ENCODE peak calls at places on chromosomes 11 and 22, in six cellular contexts. G, T, U, E, O and F are unnamed samples.

GRCh38 chr22:45722006-45722405 is 50.4 kb downstream of the ATXN10 start:
- DNase-seq in G (no peak), T (no peak), U (no peak), E (no peak), O (no peak), F (no peak)

GRCh38 chr11:57116654-57117053 is 65.1 kb upstream of the LRRC55 start:
- DNase-seq in G (no peak), T (no peak), U (peak), E (peak), O (no peak), F (no peak)

GRCh38 chr22:31891366-31892079 is 52.8 kb upstream of the YWHAH start:
- DNase-seq in G (no peak), T (no peak), U (no peak), E (no peak), O (no peak), F (no peak)

GRCh38 chr11:47524200-47524874 is 28.6 kb downstream of the CELF1 start:
- DNase-seq in G (no peak), T (no peak), U (no peak), E (peak), O (peak), F (no peak)

GRCh38 chr11:47355283-47356128 is 3.0 kb upstream of the MYBPC3 start:
- DNase-seq in G (peak), T (peak), U (peak), E (peak), O (peak), F (peak)

GRCh38 chr11:47641585-47642098 is 717 bp downstream of the MTCH2 start:
- DNase-seq in G (no peak), T (no peak), U (no peak), E (peak), O (no peak), F (no peak)

GRCh38 chr11:133819114-133819513 is 26.2 kb downstream of the SPATA19 start:
- DNase-seq in G (no peak), T (no peak), U (no peak), E (no peak), O (no peak), F (no peak)

GRCh38 chr22:22241554-22241898 is 3.1 kb upstream of the VPREB1 start:
- DNase-seq in G (no peak), T (no peak), U (no peak), E (no peak), O (no peak), F (no peak)

GRCh38 chr11:79179087-79179486 is 261.7 kb downstream of the TENM4 start:
- DNase-seq in G (no peak), T (no peak), U (no peak), E (no peak), O (no peak), F (no peak)

GRCh38 chr11:8360086-8360828 is 96.6 kb upstream of the LMO1 start:
- DNase-seq in G (peak), T (peak), U (no peak), E (no peak), O (no peak), F (no peak)

GRCh38 chr11:69497221-69497787 is 15.8 kb downstream of the LINC01488 start:
- DNase-seq in G (peak), T (peak), U (peak), E (peak), O (peak), F (peak)

GRCh38 chr11:46918778-46919513 is 596 bp upstream of the LRP4 start:
- DNase-seq in G (no peak), T (no peak), U (no peak), E (no peak), O (no peak), F (no peak)

GRCh38 chr22:50674606-50675552 is 2.3 kb downstream of the SHANK3 start:
- DNase-seq in G (peak), T (peak), U (no peak), E (peak), O (no peak), F (no peak)

GRCh38 chr11:44606472-44606871 is 41.0 kb downstream of the CD82 start:
- DNase-seq in G (no peak), T (no peak), U (no peak), E (no peak), O (no peak), F (no peak)

GRCh38 chr11:94722735-94723134 is 45.4 kb upstream of the AMOTL1 start:
- DNase-seq in G (no peak), T (no peak), U (no peak), E (peak), O (no peak), F (no peak)

GRCh38 chr11:2741006-2741376 is 41.2 kb upstream of the KCNQ1OT1 start:
- DNase-seq in G (peak), T (no peak), U (no peak), E (no peak), O (no peak), F (no peak)

GRCh38 chr11:34056672-34057071 is 5.1 kb downstream of the CAPRIN1 start:
- DNase-seq in G (no peak), T (no peak), U (no peak), E (no peak), O (no peak), F (no peak)

GRCh38 chr11:17799147-17799546 is 64.6 kb downstream of the KCNC1 start:
- DNase-seq in G (no peak), T (no peak), U (no peak), E (no peak), O (no peak), F (no peak)

GRCh38 chr11:132123449-132123848 is 753.0 kb downstream of the NTM start:
- DNase-seq in G (no peak), T (no peak), U (no peak), E (no peak), O (no peak), F (no peak)

GRCh38 chr11:6572215-6572614 is 31.2 kb downstream of the RRP8 start:
- DNase-seq in G (no peak), T (no peak), U (peak), E (peak), O (no peak), F (no peak)

GRCh38 chr11:13685461-13686108 is 17.1 kb downstream of the FAR1 start:
- DNase-seq in G (no peak), T (no peak), U (no peak), E (no peak), O (no peak), F (no peak)

GRCh38 chr11:19907839-19908238 is 195.2 kb downstream of the NAV2 start:
- DNase-seq in G (no peak), T (no peak), U (no peak), E (no peak), O (no peak), F (no peak)

GRCh38 chr11:69474736-69475135 is 6.7 kb upstream of the LINC01488 start:
- DNase-seq in G (peak), T (no peak), U (no peak), E (no peak), O (no peak), F (no peak)

GRCh38 chr11:24709928-24710565 is 213.2 kb downstream of the LUZP2 start:
- DNase-seq in G (no peak), T (no peak), U (no peak), E (no peak), O (no peak), F (no peak)

GRCh38 chr11:86715611-86716010 is 43.2 kb upstream of the ME3 start:
- DNase-seq in G (no peak), T (no peak), U (no peak), E (no peak), O (no peak), F (no peak)

GRCh38 chr22:45709004-45709739 is 37.5 kb downstream of the ATXN10 start:
- DNase-seq in G (no peak), T (no peak), U (no peak), E (peak), O (no peak), F (no peak)

GRCh38 chr11:22474621-22475020 is 136.4 kb downstream of the SLC17A6 start:
- DNase-seq in G (no peak), T (no peak), U (no peak), E (no peak), O (no peak), F (no peak)

GRCh38 chr11:102111011-102111786 is 952 bp downstream of the YAP1 start:
- DNase-seq in G (peak), T (peak), U (peak), E (peak), O (peak), F (peak)

GRCh38 chr11:16881766-16882165 is 132.4 kb downstream of the PLEKHA7 start:
- DNase-seq in G (no peak), T (no peak), U (no peak), E (no peak), O (no peak), F (no peak)

GRCh38 chr11:113553905-113554304 is 78.7 kb upstream of the DRD2 start:
- DNase-seq in G (no peak), T (no peak), U (no peak), E (no peak), O (no peak), F (no peak)

GRCh38 chr11:33402066-33402465 is 144.9 kb downstream of the HIPK3 start:
- DNase-seq in G (no peak), T (no peak), U (no peak), E (no peak), O (no peak), F (no peak)

GRCh38 chr11:11451501-11452005 is 98.5 kb upstream of the CSNK2A3 start:
- DNase-seq in G (no peak), T (no peak), U (no peak), E (no peak), O (no peak), F (no peak)

GRCh38 chr11:110972640-110973039 is 260.4 kb upstream of the ARHGAP20 start:
- DNase-seq in G (no peak), T (no peak), U (peak), E (peak), O (no peak), F (no peak)

GRCh38 chr22:43060213-43060612 is 29.0 kb downstream of the TTLL1 start:
- DNase-seq in G (no peak), T (no peak), U (no peak), E (no peak), O (no peak), F (no peak)

DNA sequence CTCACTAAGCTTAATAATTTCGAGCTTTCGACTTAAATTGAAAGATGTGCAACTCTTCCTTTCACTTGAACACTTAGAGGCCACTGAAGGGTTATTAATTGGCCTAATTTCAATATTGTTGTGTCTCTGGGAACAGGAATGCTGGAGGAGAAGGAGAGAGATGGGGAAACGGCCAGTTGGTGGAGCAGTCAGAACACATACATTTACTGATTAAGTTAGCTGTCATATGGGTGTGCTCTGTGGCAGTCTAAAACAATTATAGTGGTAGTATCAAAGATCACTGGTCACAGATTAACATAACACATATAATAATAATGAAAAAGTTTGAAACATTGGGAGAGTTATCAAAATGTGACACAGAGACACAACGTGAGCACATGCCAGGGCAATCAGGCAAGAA is 106.1 kb downstream of the LRRC32 start:
- DNase-seq in G (no peak), T (no peak), U (no peak), E (no peak), O (no peak), F (no peak)
- TF ChIP-seq CTCF in G (no peak), T (no peak), U (no peak), E (no peak), O (no peak), F (no peak)

GRCh38 chr11:77038029-77038824 is 4.0 kb downstream of the B3GNT6 start:
- DNase-seq in G (no peak), T (no peak), U (no peak), E (no peak), O (no peak), F (no peak)

GRCh38 chr11:77038825-77039326 is 4.7 kb downstream of the B3GNT6 start:
- DNase-seq in G (no peak), T (no peak), U (no peak), E (no peak), O (no peak), F (no peak)

GRCh38 chr11:77040889-77041288 is 6.7 kb downstream of the B3GNT6 start:
- DNase-seq in G (no peak), T (no peak), U (no peak), E (no peak), O (no peak), F (no peak)

GRCh38 chr11:77040401-77040777 is 6.2 kb downstream of the B3GNT6 start:
- DNase-seq in G (no peak), T (no peak), U (no peak), E (no peak), O (no peak), F (no peak)

GRCh38 chr11:77039491-77040400 is 5.5 kb downstream of the B3GNT6 start:
- DNase-seq in G (no peak), T (peak), U (peak), E (peak), O (peak), F (no peak)
- TF ChIP-seq CTCF in G (peak), T (peak), U (peak), E (peak), O (no peak), F (peak)

GRCh38 chr11:125394306-125394705 is 101.8 kb downstream of the FEZ1 start:
- DNase-seq in G (peak), T (no peak), U (no peak), E (no peak), O (no peak), F (no peak)

GRCh38 chr11:125390949-125391348 is 105.1 kb downstream of the FEZ1 start:
- DNase-seq in G (no peak), T (no peak), U (no peak), E (no peak), O (no peak), F (no peak)

GRCh38 chr11:125397421-125397820 is 98.6 kb downstream of the FEZ1 start:
- DNase-seq in G (no peak), T (no peak), U (no peak), E (no peak), O (no peak), F (no peak)

GRCh38 chr11:125389339-125390166 is 106.5 kb downstream of the FEZ1 start:
- DNase-seq in G (no peak), T (no peak), U (no peak), E (no peak), O (no peak), F (no peak)

GRCh38 chr11:125393331-125393730 is 102.7 kb downstream of the FEZ1 start:
- DNase-seq in G (no peak), T (no peak), U (no peak), E (no peak), O (no peak), F (no peak)
- TF ChIP-seq CTCF in G (no peak), T (no peak), U (no peak), E (no peak), O (no peak), F (no peak)

GRCh38 chr11:112345708-112346107 is 85.0 kb upstream of the PLET1 start:
- DNase-seq in G (no peak), T (no peak), U (no peak), E (no peak), O (no peak), F (no peak)
- TF ChIP-seq CTCF in G (no peak), T (no peak), U (peak), E (no peak), O (no peak), F (no peak)

GRCh38 chr22:27724181-27724580 is 77.4 kb downstream of the MN1 start:
- DNase-seq in G (no peak), T (no peak), U (no peak), E (no peak), O (no peak), F (no peak)
- TF ChIP-seq CTCF in G (no peak), T (no peak), U (no peak), E (no peak), O (no peak), F (no peak)

GRCh38 chr11:61635304-61635703 is 44.9 kb upstream of the DAGLA start:
- DNase-seq in G (no peak), T (no peak), U (no peak), E (no peak), O (no peak), F (no peak)

GRCh38 chr11:61632096-61632495 is 48.1 kb upstream of the DAGLA start:
- DNase-seq in G (no peak), T (no peak), U (no peak), E (no peak), O (no peak), F (no peak)

GRCh38 chr11:61636676-61637075 is 43.5 kb upstream of the DAGLA start:
- DNase-seq in G (no peak), T (no peak), U (no peak), E (no peak), O (no peak), F (no peak)

GRCh38 chr11:61637287-61637686 is 42.9 kb upstream of the DAGLA start:
- DNase-seq in G (no peak), T (no peak), U (no peak), E (no peak), O (no peak), F (no peak)

GRCh38 chr11:61635787-61636186 is 44.4 kb upstream of the DAGLA start:
- DNase-seq in G (no peak), T (no peak), U (no peak), E (no peak), O (no peak), F (no peak)
- TF ChIP-seq CTCF in G (no peak), T (no peak), U (no peak), E (no peak), O (no peak), F (no peak)

DNA sequence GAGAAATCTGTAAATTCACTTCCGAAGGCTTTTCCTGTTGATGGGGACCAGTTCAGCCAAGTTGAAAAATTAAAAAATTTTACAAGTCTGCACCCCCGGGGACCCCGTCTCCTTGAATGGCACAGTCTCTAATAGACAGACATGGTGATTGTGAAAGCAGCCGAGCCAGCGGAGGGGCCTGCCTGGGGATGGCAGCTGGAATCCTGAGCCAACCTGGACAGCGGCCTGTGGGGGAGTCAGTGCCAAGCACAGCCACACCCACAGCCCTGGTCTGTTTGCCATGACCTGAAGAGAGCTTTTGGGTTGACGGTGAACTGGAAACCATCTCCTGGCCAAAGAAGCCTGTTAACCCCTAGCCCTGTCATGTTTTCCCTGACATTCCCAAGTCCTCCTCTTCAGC is 64.7 kb downstream of the PARVG start:
- DNase-seq in G (no peak), T (no peak), U (no peak), E (no peak), O (peak), F (no peak)
- TF ChIP-seq CTCF in G (no peak), T (no peak), U (no peak), E (no peak), O (no peak), F (no peak)